ENCODE peak calls at places on chromosomes 6 and 20, in five cellular contexts. B is thyroid gland; Q is CD8-positive, alpha-beta T cell; W is IMR-90; G is DND-41. E is an unnamed sample.

GRCh38 chr20:49989234-49990065 is 6.7 kb downstream of the SNAI1 start:
- DNase-seq in Q (no peak), G (no peak), B (peak), W (peak), E (peak)

GRCh38 chr20:41715525-41715924 is 97.3 kb upstream of the CHD6 start:
- DNase-seq in Q (no peak), G (no peak), W (no peak), B (no peak), E (no peak)

GRCh38 chr20:10474606-10475184 is 39.6 kb downstream of the SLX4IP start:
- DNase-seq in Q (no peak), G (no peak), W (no peak), B (no peak), E (no peak)

GRCh38 chr20:57711311-57711712 is 1.5 kb upstream of the PMEPA1 start:
- DNase-seq in W (no peak), B (no peak), Q (no peak), G (no peak), E (no peak)

GRCh38 chr6:49205526-49205925 is 257.5 kb downstream of the MMUT start:
- DNase-seq in B (no peak), Q (no peak), G (no peak), W (no peak), E (no peak)

GRCh38 chr6:28867078-28867414 is 56.7 kb downstream of the TRIM27 start:
- DNase-seq in Q (no peak), G (no peak), W (peak), B (no peak), E (peak)

GRCh38 chr20:57369601-57370000 is 18.5 kb downstream of the RAE1 start:
- DNase-seq in B (no peak), G (no peak), W (no peak), Q (no peak), E (no peak)

GRCh38 chr6:170090561-170090960 is 200.3 kb downstream of the DLL1 start:
- DNase-seq in W (no peak), B (no peak), G (no peak), Q (no peak), E (no peak)

GRCh38 chr20:23258747-23259121 is 91.9 kb upstream of the NXT1 start:
- DNase-seq in B (no peak), W (no peak), Q (no peak), G (no peak), E (no peak)

GRCh38 chr6:167827062-167827587 is 414 bp downstream of the AFDN start:
- DNase-seq in Q (no peak), W (no peak), B (peak), G (no peak), E (no peak)

GRCh38 chr6:162377735-162378134 is 349.8 kb downstream of the PRKN start:
- DNase-seq in W (no peak), B (no peak), G (no peak), Q (no peak), E (peak)

GRCh38 chr6:45645302-45645701 is 267.6 kb upstream of the SUPT3H start:
- DNase-seq in W (no peak), G (no peak), B (no peak), Q (no peak), E (no peak)

GRCh38 chr6:144944121-144944520 is 659.0 kb downstream of the UTRN start:
- DNase-seq in B (no peak), Q (no peak), W (no peak), G (no peak), E (no peak)

GRCh38 chr6:68240731-68241130 is 394.4 kb upstream of the ADGRB3 start:
- DNase-seq in W (no peak), G (no peak), B (no peak), Q (no peak), E (no peak)

GRCh38 chr6:130760006-130760405 is 67.2 kb upstream of the SMLR1 start:
- DNase-seq in W (peak), Q (no peak), B (no peak), G (no peak), E (peak)

GRCh38 chr6:108441141-108441540 is 119.6 kb upstream of the FOXO3 start:
- DNase-seq in G (no peak), W (peak), B (no peak), Q (no peak), E (peak)

GRCh38 chr6:36345681-36346417 is 9.2 kb upstream of the BNIP5 start:
- DNase-seq in W (no peak), G (no peak), B (no peak), Q (no peak), E (no peak)

GRCh38 chr20:32918296-32918695 is 59.6 kb downstream of the EFCAB8 start:
- DNase-seq in W (no peak), B (no peak), G (no peak), Q (no peak), E (no peak)

GRCh38 chr6:64439274-64439673 is 803.7 kb downstream of the PHF3 start:
- DNase-seq in B (no peak), G (no peak), W (no peak), Q (no peak), E (no peak)

GRCh38 chr6:25962368-25963127 is at the start of gene TRIM38:
- DNase-seq in Q (peak), W (peak), B (peak), G (peak), E (peak)

GRCh38 chr6:111738631-111739030 is 133.0 kb upstream of the TRAF3IP2 start:
- DNase-seq in B (no peak), Q (no peak), G (no peak), W (no peak), E (no peak)

GRCh38 chr6:79384845-79385244 is 150.4 kb upstream of the HMGN3 start:
- DNase-seq in B (peak), Q (no peak), G (no peak), W (no peak), E (peak)

GRCh38 chr20:4090756-4091331 is 75.5 kb upstream of the RNF24 start:
- DNase-seq in B (no peak), W (peak), Q (no peak), G (peak), E (peak)
- TF ChIP-seq CTCF in B (no peak), W (no peak), Q (no peak), G (no peak), E (no peak)

DNA sequence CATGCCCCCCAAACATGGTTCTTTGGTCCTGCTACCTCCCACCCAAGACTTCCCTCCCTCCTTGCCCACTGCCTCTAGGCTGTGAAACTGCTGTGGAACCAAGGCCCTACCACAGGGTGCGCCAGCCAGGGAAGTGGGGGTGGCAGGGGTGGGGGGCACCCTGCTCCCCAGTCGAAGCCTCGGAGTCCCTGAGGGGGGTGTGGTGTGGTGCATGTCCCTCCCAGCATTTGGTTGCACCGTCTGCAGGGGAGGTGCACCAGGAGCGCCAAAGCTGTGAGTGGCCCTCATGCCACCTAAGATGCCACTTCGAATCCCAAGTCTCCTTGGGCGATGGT is 1.8 kb downstream of the RGS19 start:
- DNase-seq in W (no peak), G (no peak), Q (no peak), B (no peak), E (no peak)
- H3K4me3 ChIP-seq in W (no peak), G (no peak), Q (peak), B (no peak), E (no peak)

DNA sequence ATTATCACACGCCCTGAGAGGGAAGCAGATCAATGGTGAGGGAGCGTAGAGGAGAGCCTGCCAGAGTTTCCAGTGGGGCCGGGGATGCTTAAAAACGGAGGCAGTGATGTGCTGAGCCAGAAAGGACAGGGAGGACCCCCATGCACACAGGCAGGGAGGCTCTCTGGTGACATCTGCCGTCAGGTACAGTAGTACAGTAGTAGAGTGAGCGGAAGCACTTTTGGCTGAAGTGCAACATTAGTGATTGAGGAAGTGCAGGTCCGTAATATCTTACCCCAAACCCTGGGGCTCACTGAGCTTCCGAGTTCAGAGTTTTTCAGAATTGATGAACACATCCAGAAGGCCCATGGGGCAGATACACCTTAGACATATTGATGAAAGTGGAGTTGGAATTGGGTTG is 42.1 kb downstream of the GFRA4 start:
- DNase-seq in W (no peak), Q (no peak), B (no peak), G (no peak), E (no peak)
- TF ChIP-seq CTCF in W (no peak), Q (no peak), B (no peak), G (no peak), E (no peak)

GRCh38 chr6:155224031-155224451 is 39.8 kb upstream of the CLDN20 start:
- DNase-seq in Q (no peak), W (peak), G (no peak), B (no peak), E (peak)

GRCh38 chr6:155224618-155225017 is 39.2 kb upstream of the CLDN20 start:
- DNase-seq in Q (no peak), G (no peak), W (no peak), B (no peak), E (no peak)

GRCh38 chr6:155227076-155227475 is 36.7 kb upstream of the CLDN20 start:
- DNase-seq in W (no peak), Q (no peak), B (no peak), G (no peak), E (no peak)

GRCh38 chr6:155234167-155234566 is 29.6 kb upstream of the CLDN20 start:
- DNase-seq in G (no peak), Q (no peak), W (no peak), B (no peak), E (no peak)

GRCh38 chr6:155228549-155229166 is 35.2 kb upstream of the CLDN20 start:
- DNase-seq in G (no peak), W (peak), B (no peak), Q (no peak), E (no peak)
- H3K4me3 ChIP-seq in G (no peak), W (no peak), B (no peak), Q (no peak), E (no peak)

GRCh38 chr6:10852281-10852965 is 14.1 kb upstream of the MAK start:
- DNase-seq in B (peak), G (no peak), Q (no peak), W (no peak), E (no peak)

GRCh38 chr6:10843554-10843953 is 5.2 kb upstream of the MAK start:
- DNase-seq in B (no peak), G (no peak), Q (no peak), W (no peak), E (no peak)

GRCh38 chr6:10850728-10851127 is 12.4 kb upstream of the MAK start:
- DNase-seq in G (no peak), W (no peak), B (no peak), Q (no peak), E (no peak)

DNA sequence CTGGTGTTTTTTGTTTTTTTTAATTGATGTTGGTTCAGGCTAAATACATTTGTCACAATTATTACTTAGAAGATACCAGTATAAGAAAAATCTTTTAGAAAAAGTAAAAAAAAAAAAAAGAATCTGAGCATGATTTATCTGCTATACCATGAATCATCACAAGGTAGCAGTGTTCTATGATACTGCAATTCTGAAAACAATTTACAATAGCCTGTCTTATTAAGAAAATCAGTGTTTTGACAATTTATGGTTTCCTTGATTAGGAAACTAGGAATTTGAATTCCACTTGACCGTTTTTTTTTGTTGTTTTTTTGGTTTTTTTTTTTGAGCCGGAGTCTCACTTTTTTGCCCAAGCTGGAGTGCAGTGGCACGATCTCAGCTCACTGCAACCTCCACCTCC is 9.3 kb upstream of the MAK start:
- DNase-seq in B (no peak), Q (no peak), W (no peak), G (no peak), E (no peak)
- TF ChIP-seq CTCF in B (no peak), Q (peak), W (peak), G (peak), E (no peak)

GRCh38 chr6:7587631-7588100 is 2.3 kb upstream of the SNRNP48 start:
- DNase-seq in B (no peak), W (peak), Q (no peak), G (no peak), E (peak)

GRCh38 chr6:7589949-7590917 is at the start of gene SNRNP48:
- DNase-seq in W (peak), G (peak), B (peak), Q (peak), E (peak)

GRCh38 chr6:7591770-7592169 is 1.8 kb downstream of the SNRNP48 start:
- DNase-seq in Q (no peak), G (no peak), B (no peak), W (no peak), E (no peak)

GRCh38 chr6:7590918-7591302 is 912 bp downstream of the SNRNP48 start:
- DNase-seq in G (peak), Q (no peak), W (peak), B (peak), E (peak)

DNA sequence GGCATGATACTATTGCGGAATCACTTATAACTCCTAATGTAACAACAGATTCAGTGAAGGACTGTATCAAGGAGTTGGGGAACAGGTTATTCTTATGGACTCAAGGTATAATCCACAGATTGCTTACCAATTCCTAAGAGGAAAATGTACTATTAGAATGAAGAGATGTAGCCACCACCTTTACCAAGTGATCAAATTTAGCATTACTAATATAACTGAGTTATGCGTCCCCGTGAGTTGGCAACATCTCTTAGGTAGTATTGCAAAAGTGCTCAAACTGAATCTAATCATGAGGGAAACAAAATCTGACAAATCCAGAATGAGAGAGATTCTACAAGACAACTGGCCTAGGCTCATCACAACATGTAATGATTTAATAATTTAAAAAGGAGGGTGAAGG is 777 bp upstream of the SNRNP48 start:
- DNase-seq in G (no peak), B (no peak), W (no peak), Q (no peak), E (no peak)
- H3K4me3 ChIP-seq in G (no peak), B (no peak), W (no peak), Q (no peak), E (no peak)

DNA sequence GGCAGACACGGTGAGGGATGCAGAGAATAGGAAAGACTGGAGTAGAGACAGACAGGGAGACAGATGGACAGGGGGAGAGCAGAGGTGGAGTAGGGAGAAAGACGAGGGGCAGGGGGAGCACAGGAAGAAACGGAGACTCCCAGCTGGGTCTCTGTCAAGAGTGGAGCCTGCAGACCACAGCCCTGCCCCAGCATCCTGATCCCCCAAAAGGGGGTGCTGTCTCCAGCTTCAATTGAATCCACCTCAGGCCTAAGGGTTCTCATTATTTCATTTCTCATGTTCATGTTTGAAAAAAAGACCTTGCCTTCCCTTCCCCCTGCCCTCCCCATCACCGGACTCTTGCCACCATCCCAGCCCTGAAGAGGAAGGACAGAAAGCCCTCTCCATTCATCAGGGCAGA is 98.1 kb downstream of the CDC5L start:
- DNase-seq in Q (no peak), G (no peak), B (no peak), W (no peak), E (no peak)
- TF ChIP-seq CTCF in Q (no peak), G (peak), B (no peak), W (no peak), E (peak)

E was measured in foreskin fibroblast.